ENCODE peak calls at places on chromosomes 12 and 14, in four cellular contexts. One of them, this sample, is unnamed.
A peak's percentile ranks its signal among the peaks of the same experiment; 100 is the strongest.

GRCh38 chr14:101500681-101501080 is 60.6 kb upstream of the DIO3 start:
- DNase-seq in ovary: peak; percentile 4
- DNase-seq in activated CD4-positive, alpha-beta T cell treated with anti-CD3 and anti-CD28 coated beads for 48 hours: no peak
- DNase-seq in H7: peak; percentile 27
- DNase-seq in this sample: no peak

GRCh38 chr14:103007555-103007954 is 49.8 kb downstream of the CDC42BPB start:
- DNase-seq in ovary: no peak
- DNase-seq in activated CD4-positive, alpha-beta T cell treated with anti-CD3 and anti-CD28 coated beads for 48 hours: no peak
- DNase-seq in H7: peak; percentile 46
- DNase-seq in this sample: no peak

GRCh38 chr14:88229428-88229827 is 93.6 kb downstream of the KCNK10 start:
- DNase-seq in ovary: no peak
- DNase-seq in activated CD4-positive, alpha-beta T cell treated with anti-CD3 and anti-CD28 coated beads for 48 hours: no peak
- DNase-seq in H7: no peak
- DNase-seq in this sample: no peak

GRCh38 chr14:63896278-63896720 is 43.5 kb downstream of the SYNE2 start:
- DNase-seq in ovary: peak; percentile 67
- DNase-seq in activated CD4-positive, alpha-beta T cell treated with anti-CD3 and anti-CD28 coated beads for 48 hours: no peak
- DNase-seq in H7: no peak
- DNase-seq in this sample: no peak

GRCh38 chr12:69026341-69026740 is 93.4 kb upstream of the CPM start:
- DNase-seq in ovary: no peak
- DNase-seq in activated CD4-positive, alpha-beta T cell treated with anti-CD3 and anti-CD28 coated beads for 48 hours: no peak
- DNase-seq in H7: no peak
- DNase-seq in this sample: no peak

GRCh38 chr12:34625116-34625515 is 602.8 kb downstream of the ALG10 start:
- DNase-seq in ovary: no peak
- DNase-seq in activated CD4-positive, alpha-beta T cell treated with anti-CD3 and anti-CD28 coated beads for 48 hours: no peak
- DNase-seq in H7: peak; percentile 3
- DNase-seq in this sample: peak; percentile 1

GRCh38 chr14:54789166-54789565 is 113.5 kb downstream of the GCH1 start:
- DNase-seq in ovary: no peak
- DNase-seq in activated CD4-positive, alpha-beta T cell treated with anti-CD3 and anti-CD28 coated beads for 48 hours: no peak
- DNase-seq in H7: no peak
- DNase-seq in this sample: no peak

GRCh38 chr12:100840748-100841147 is 46.2 kb downstream of the ANO4 start:
- DNase-seq in ovary: no peak
- DNase-seq in activated CD4-positive, alpha-beta T cell treated with anti-CD3 and anti-CD28 coated beads for 48 hours: no peak
- DNase-seq in H7: no peak
- DNase-seq in this sample: no peak

GRCh38 chr14:35944847-35945246 is 118.7 kb downstream of the BRMS1L start:
- DNase-seq in ovary: no peak
- DNase-seq in activated CD4-positive, alpha-beta T cell treated with anti-CD3 and anti-CD28 coated beads for 48 hours: peak; percentile 34
- DNase-seq in H7: peak; percentile 73
- DNase-seq in this sample: peak; percentile 37

GRCh38 chr14:53840444-53840843 is 116.2 kb downstream of the BMP4 start:
- DNase-seq in ovary: no peak
- DNase-seq in activated CD4-positive, alpha-beta T cell treated with anti-CD3 and anti-CD28 coated beads for 48 hours: no peak
- DNase-seq in H7: no peak
- DNase-seq in this sample: no peak

GRCh38 chr14:24954697-24955037 is 95.3 kb downstream of the STXBP6 start:
- DNase-seq in ovary: no peak
- DNase-seq in activated CD4-positive, alpha-beta T cell treated with anti-CD3 and anti-CD28 coated beads for 48 hours: no peak
- DNase-seq in H7: no peak
- DNase-seq in this sample: no peak